ENCODE peak calls at places on chromosomes 5 and 9, in four cellular contexts. B is BE2C, N is uterus, P is heart right ventricle. T is an unnamed sample. For H3K4me1, the result is how much of the 10 kb centered on the place peaks cover.

GRCh38 chr9:94082553-94082952 is 1.7 kb upstream of the PTPDC1 start:
- DNase-seq in N (no peak), P (no peak), B (no peak), T (no peak)

GRCh38 chr5:135184646-135185045 is 150.6 kb upstream of the PITX1 start:
- DNase-seq in N (no peak), B (no peak), P (no peak), T (no peak)

GRCh38 chr5:74934949-74935751 is 69.0 kb upstream of the FAM169A start:
- DNase-seq in B (no peak), N (no peak), P (no peak), T (peak)

GRCh38 chr5:61624966-61625681 is 293.1 kb downstream of the ZSWIM6 start:
- DNase-seq in P (no peak), N (no peak), B (no peak), T (peak)

GRCh38 chr9:132670359-132670815 is at the start of gene GTF3C4:
- DNase-seq in B (peak), N (peak), P (peak), T (peak)

GRCh38 chr5:98540056-98540455 is 233.4 kb upstream of the RGMB start:
- DNase-seq in B (no peak), N (no peak), P (no peak), T (no peak)

GRCh38 chr5:36029914-36030313 is 36.8 kb downstream of the UGT3A2 start:
- DNase-seq in P (no peak), B (no peak), N (no peak), T (no peak)

GRCh38 chr5:137651022-137651421 is 84.9 kb downstream of the KLHL3 start:
- DNase-seq in B (no peak), N (no peak), P (no peak), T (no peak)

GRCh38 chr9:11257992-11258391 is 645.2 kb upstream of the PTPRD start:
- DNase-seq in P (no peak), N (no peak), B (no peak), T (no peak)

GRCh38 chr9:79301549-79301948 is 270.2 kb upstream of the TLE4 start:
- DNase-seq in B (no peak), N (no peak), P (no peak), T (peak)

GRCh38 chr9:99835581-99835980 is 13.9 kb downstream of the NR4A3 start:
- DNase-seq in P (no peak), N (no peak), B (no peak), T (no peak)

GRCh38 chr5:165779505-165779904 is 2274.1 kb downstream of the MAT2B start:
- DNase-seq in B (no peak), P (no peak), N (no peak), T (no peak)

GRCh38 chr9:10706788-10707187 is 94.0 kb upstream of the PTPRD start:
- DNase-seq in B (no peak), P (no peak), N (no peak), T (no peak)

GRCh38 chr5:150567031-150567680 is 59.2 kb downstream of the NDST1 start:
- DNase-seq in N (no peak), B (no peak), P (no peak), T (no peak)

GRCh38 chr5:43533646-43534045 is 18.7 kb upstream of the C5orf34 start:
- DNase-seq in B (no peak), N (no peak), P (no peak), T (no peak)

GRCh38 chr5:81422671-81423070 is 28.7 kb upstream of the ACOT12 start:
- DNase-seq in N (no peak), B (no peak), P (no peak), T (no peak)

GRCh38 chr9:92432972-92433548 is 8.8 kb upstream of the OMD start:
- DNase-seq in N (no peak), B (no peak), P (no peak), T (no peak)

GRCh38 chr5:137888875-137889759 is at the start of gene PKD2L2:
- DNase-seq in N (peak), B (peak), P (peak), T (peak)

GRCh38 chr9:76751011-76751410 is 13.2 kb upstream of the PCA3 start:
- DNase-seq in B (no peak), N (no peak), P (no peak), T (no peak)

GRCh38 chr9:38082456-38083287 is 13.6 kb upstream of the SHB start:
- DNase-seq in B (no peak), P (no peak), N (no peak), T (no peak)

GRCh38 chr9:111050819-111051218 is 12.5 kb upstream of the LPAR1 start:
- DNase-seq in B (no peak), N (no peak), P (no peak), T (no peak)

GRCh38 chr5:149789835-149790234 is 59.7 kb downstream of the PPARGC1B start:
- DNase-seq in N (no peak), P (no peak), B (no peak), T (no peak)

GRCh38 chr5:150451594-150451993 is 2.1 kb upstream of the RPS14 start:
- DNase-seq in B (no peak), N (no peak), P (no peak), T (no peak)

GRCh38 chr5:93163010-93163663 is 417.9 kb downstream of the NR2F1-AS1 start:
- DNase-seq in P (no peak), N (no peak), B (no peak), T (no peak)

GRCh38 chr5:173878224-173878967 is 9.8 kb upstream of the CPEB4 start:
- DNase-seq in P (peak), B (no peak), N (no peak), T (no peak)

GRCh38 chr9:107853461-107853860 is 363.9 kb upstream of the KLF4 start:
- DNase-seq in N (no peak), B (no peak), P (no peak), T (no peak)

GRCh38 chr5:94575196-94575595 is 43.2 kb downstream of the KIAA0825 start:
- DNase-seq in N (no peak), P (no peak), B (no peak), T (no peak)

GRCh38 chr5:15533124-15533893 is 33.3 kb downstream of the FBXL7 start:
- DNase-seq in N (no peak), P (no peak), B (no peak), T (no peak)

GRCh38 chr9:81574399-81574798 is 114.9 kb downstream of the TLE1 start:
- DNase-seq in P (no peak), N (no peak), B (no peak), T (no peak)

GRCh38 chr9:112120471-112120925 is 54.6 kb downstream of the SUSD1 start:
- DNase-seq in N (no peak), P (no peak), B (no peak), T (no peak)

GRCh38 chr5:56615750-56616149 is 199.6 kb upstream of the MAP3K1 start:
- DNase-seq in B (no peak), P (no peak), N (no peak), T (peak)

GRCh38 chr5:43429016-43429415 is 16.8 kb upstream of the CCL28 start:
- DNase-seq in N (no peak), B (no peak), P (no peak), T (no peak)

GRCh38 chr9:109107402-109108240 is 12.1 kb downstream of the TMEM245 start:
- DNase-seq in P (no peak), N (no peak), B (no peak), T (no peak)
- H3K4me1 ChIP-seq in P (half or more), N (under half), B (under half), T (half or more)

DNA sequence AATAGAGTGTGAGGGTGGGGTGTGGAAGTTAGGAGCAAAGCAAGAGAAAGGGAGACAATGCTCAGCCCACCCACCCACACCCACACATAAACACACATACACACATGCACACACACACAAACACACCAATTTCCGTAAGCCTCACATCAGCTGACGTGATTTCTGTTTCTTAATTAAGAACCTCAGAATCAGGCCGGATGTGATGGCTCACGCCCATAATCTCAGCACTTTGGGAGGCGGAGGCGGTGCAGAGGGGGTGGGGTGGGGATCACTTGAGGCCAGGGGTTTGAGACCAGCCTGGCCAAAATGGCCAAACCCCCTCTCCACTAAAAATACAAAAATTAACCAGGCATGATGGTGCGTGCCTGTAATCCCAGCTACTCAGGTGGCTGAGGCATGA is 26.4 kb upstream of the PIK3R1 start:
- DNase-seq in N (no peak), B (no peak), P (no peak), T (no peak)
- H3K4me1 ChIP-seq in N (under half), B (under half), P (under half), T (under half)

GRCh38 chr5:124867064-124867707 is 120.7 kb upstream of the ZNF608 start:
- DNase-seq in B (no peak), N (no peak), P (no peak), T (no peak)
- H3K4me1 ChIP-seq in B (under half), N (under half), P (under half), T (under half)

DNA sequence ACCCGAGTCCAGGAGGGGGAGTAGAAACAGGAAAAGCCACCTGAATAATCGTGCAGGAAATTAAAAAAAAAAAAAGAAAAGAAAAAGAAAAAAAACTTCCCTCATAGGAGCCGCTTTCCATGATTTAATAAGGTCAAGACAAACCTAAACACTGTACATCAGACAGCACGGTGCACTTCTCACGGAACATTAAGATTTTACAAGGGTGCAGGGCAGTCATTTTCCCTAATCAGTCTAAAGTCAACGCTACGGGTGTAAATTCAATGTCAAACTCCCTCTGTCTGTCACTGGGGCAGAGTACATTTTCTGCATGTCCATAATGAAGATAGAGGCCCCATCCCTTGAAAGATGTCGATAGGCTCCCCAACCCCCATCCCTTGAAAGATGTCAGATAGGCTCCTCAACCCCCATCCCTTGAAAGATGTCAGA is 139.7 kb downstream of the TSSK1B start:
- DNase-seq in P (no peak), N (no peak), B (no peak), T (no peak)
- H3K4me1 ChIP-seq in P (under half), N (under half), B (under half), T (under half)

GRCh38 chr9:121678501-121679022 is 27.1 kb downstream of the DAB2IP start:
- DNase-seq in B (no peak), P (no peak), N (no peak), T (no peak)
- H3K4me1 ChIP-seq in B (under half), P (half or more), N (under half), T (under half)

GRCh38 chr5:177134653-177135225 is 1.2 kb downstream of the NSD1 start:
- DNase-seq in B (no peak), P (no peak), N (no peak), T (no peak)
- H3K4me1 ChIP-seq in B (under half), P (half or more), N (under half), T (under half)

DNA sequence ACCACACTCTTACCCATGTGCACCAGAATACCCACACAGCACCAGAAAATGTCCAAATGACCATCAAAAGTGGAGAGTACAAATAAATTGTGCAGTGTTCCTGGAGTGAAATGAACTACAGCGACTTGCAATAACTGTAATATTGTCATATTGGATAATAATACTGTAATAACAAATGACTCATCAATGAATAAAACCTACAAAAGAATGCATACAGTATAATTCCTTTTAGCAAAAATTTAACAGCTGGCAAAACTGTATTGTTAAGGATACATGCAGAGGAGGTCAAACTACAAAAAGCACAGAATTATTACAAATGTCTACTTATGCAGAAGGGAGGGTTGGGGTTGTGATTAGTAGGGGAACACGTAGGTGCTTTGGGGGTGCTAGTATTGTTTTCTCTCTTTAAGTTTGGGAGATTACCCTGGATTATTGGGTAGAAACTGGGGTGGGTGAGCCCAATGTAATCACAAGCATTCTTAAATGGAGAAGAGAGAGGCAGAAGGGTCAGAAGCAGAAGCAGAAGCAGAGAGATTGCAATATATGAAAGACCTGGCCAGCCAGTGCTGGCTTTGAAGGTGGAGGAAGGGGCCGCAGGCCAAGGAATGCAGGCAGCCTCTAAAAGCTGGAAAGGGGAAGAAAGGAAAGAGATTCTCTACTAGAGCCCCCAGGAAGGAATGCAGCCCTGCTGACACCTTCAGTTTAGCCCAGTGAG is 21.8 kb downstream of the IRF1 start:
- DNase-seq in B (no peak), N (peak), P (no peak), T (no peak)
- H3K4me1 ChIP-seq in B (under half), N (under half), P (half or more), T (under half)

GRCh38 chr9:95732803-95733686 is 142.4 kb upstream of the ERCC6L2 start:
- DNase-seq in B (no peak), P (no peak), N (no peak), T (no peak)
- H3K4me1 ChIP-seq in B (under half), P (under half), N (under half), T (under half)

GRCh38 chr5:14153932-14154646 is 10.9 kb downstream of the TRIO start:
- DNase-seq in P (peak), N (peak), B (peak), T (no peak)

GRCh38 chr5:14156611-14157493 is 13.7 kb downstream of the TRIO start:
- DNase-seq in B (peak), N (no peak), P (no peak), T (peak)

GRCh38 chr5:14155730-14156129 is 12.6 kb downstream of the TRIO start:
- DNase-seq in B (no peak), N (no peak), P (no peak), T (no peak)

GRCh38 chr5:14155075-14155474 is 11.9 kb downstream of the TRIO start:
- DNase-seq in N (no peak), B (no peak), P (no peak), T (no peak)

GRCh38 chr5:14153071-14153864 is 10.1 kb downstream of the TRIO start:
- DNase-seq in N (no peak), B (peak), P (no peak), T (no peak)
- H3K4me1 ChIP-seq in N (under half), B (half or more), P (half or more), T (under half)